ENCODE peak calls at places on chromosomes 1 and 21, in five cellular contexts. One of them, this sample, is unnamed.

GRCh38 chr1:226633541-226634155 is 85.1 kb downstream of the STUM start:
- DNase-seq in substantia nigra: no peak
- DNase-seq in neuronal stem cell: no peak
- DNase-seq in A549: no peak
- DNase-seq in CD4-positive, CD25-positive, alpha-beta regulatory T cell: no peak
- DNase-seq in this sample: no peak

GRCh38 chr1:61043010-61043820 is 39.1 kb upstream of the NFIA start:
- DNase-seq in substantia nigra: peak
- DNase-seq in neuronal stem cell: peak
- DNase-seq in A549: peak
- DNase-seq in CD4-positive, CD25-positive, alpha-beta regulatory T cell: peak
- DNase-seq in this sample: peak

GRCh38 chr1:118821801-118822200 is 166.3 kb downstream of the TBX15 start:
- DNase-seq in substantia nigra: no peak
- DNase-seq in neuronal stem cell: no peak
- DNase-seq in A549: no peak
- DNase-seq in CD4-positive, CD25-positive, alpha-beta regulatory T cell: no peak
- DNase-seq in this sample: no peak

GRCh38 chr21:31476551-31477120 is 132.6 kb upstream of the TIAM1 start:
- DNase-seq in substantia nigra: no peak
- DNase-seq in neuronal stem cell: no peak
- DNase-seq in A549: peak
- DNase-seq in CD4-positive, CD25-positive, alpha-beta regulatory T cell: no peak
- DNase-seq in this sample: no peak

GRCh38 chr1:100881687-100882086 is 13.0 kb downstream of the EXTL2 start:
- DNase-seq in substantia nigra: no peak
- DNase-seq in neuronal stem cell: no peak
- DNase-seq in A549: no peak
- DNase-seq in CD4-positive, CD25-positive, alpha-beta regulatory T cell: no peak
- DNase-seq in this sample: no peak

GRCh38 chr21:37032877-37033471 is 26.5 kb downstream of the RIPPLY3 start:
- DNase-seq in substantia nigra: no peak
- DNase-seq in neuronal stem cell: no peak
- DNase-seq in A549: peak
- DNase-seq in CD4-positive, CD25-positive, alpha-beta regulatory T cell: no peak
- DNase-seq in this sample: no peak

GRCh38 chr1:208045410-208046252 is 134.7 kb upstream of the CD34 start:
- DNase-seq in substantia nigra: no peak
- DNase-seq in neuronal stem cell: no peak
- DNase-seq in A549: peak
- DNase-seq in CD4-positive, CD25-positive, alpha-beta regulatory T cell: no peak
- DNase-seq in this sample: no peak

GRCh38 chr1:33814166-33814565 is 49.7 kb upstream of the HMGB4 start:
- DNase-seq in substantia nigra: no peak
- DNase-seq in neuronal stem cell: no peak
- DNase-seq in A549: no peak
- DNase-seq in CD4-positive, CD25-positive, alpha-beta regulatory T cell: no peak
- DNase-seq in this sample: no peak

GRCh38 chr1:27591622-27592021 is 12.3 kb downstream of the AHDC1 start:
- DNase-seq in substantia nigra: no peak
- DNase-seq in neuronal stem cell: no peak
- DNase-seq in A549: no peak
- DNase-seq in CD4-positive, CD25-positive, alpha-beta regulatory T cell: no peak
- DNase-seq in this sample: no peak

GRCh38 chr1:29388884-29389283 is 152.6 kb downstream of the PTPRU start:
- DNase-seq in substantia nigra: no peak
- DNase-seq in neuronal stem cell: no peak
- DNase-seq in A549: no peak
- DNase-seq in CD4-positive, CD25-positive, alpha-beta regulatory T cell: no peak
- DNase-seq in this sample: no peak

GRCh38 chr1:180123463-180123936 is 31.2 kb upstream of the QSOX1 start:
- DNase-seq in substantia nigra: no peak
- DNase-seq in neuronal stem cell: no peak
- DNase-seq in A549: no peak
- DNase-seq in CD4-positive, CD25-positive, alpha-beta regulatory T cell: no peak
- DNase-seq in this sample: no peak

GRCh38 chr1:46413596-46413985 is 19.5 kb downstream of the FAAH start:
- DNase-seq in substantia nigra: no peak
- DNase-seq in neuronal stem cell: no peak
- DNase-seq in A549: peak
- DNase-seq in CD4-positive, CD25-positive, alpha-beta regulatory T cell: no peak
- DNase-seq in this sample: no peak

GRCh38 chr21:17491716-17492414 is 21.0 kb upstream of the CXADR start:
- DNase-seq in substantia nigra: no peak
- DNase-seq in neuronal stem cell: no peak
- DNase-seq in A549: peak
- DNase-seq in CD4-positive, CD25-positive, alpha-beta regulatory T cell: no peak
- DNase-seq in this sample: no peak

GRCh38 chr1:167628754-167629515 is 1.1 kb upstream of the RCSD1 start:
- DNase-seq in substantia nigra: no peak
- DNase-seq in neuronal stem cell: no peak
- DNase-seq in A549: no peak
- DNase-seq in CD4-positive, CD25-positive, alpha-beta regulatory T cell: no peak
- DNase-seq in this sample: no peak

GRCh38 chr1:2861143-2861987 is 59.9 kb upstream of the TTC34 start:
- DNase-seq in substantia nigra: no peak
- DNase-seq in neuronal stem cell: no peak
- DNase-seq in A549: no peak
- DNase-seq in CD4-positive, CD25-positive, alpha-beta regulatory T cell: no peak
- DNase-seq in this sample: no peak

GRCh38 chr21:45892156-45892919 is 89.2 kb upstream of the COL6A1 start:
- DNase-seq in substantia nigra: no peak
- DNase-seq in neuronal stem cell: no peak
- DNase-seq in A549: no peak
- DNase-seq in CD4-positive, CD25-positive, alpha-beta regulatory T cell: peak
- DNase-seq in this sample: no peak

GRCh38 chr1:10787274-10787673 is 9.2 kb downstream of the CASZ1 start:
- DNase-seq in substantia nigra: no peak
- DNase-seq in neuronal stem cell: no peak
- DNase-seq in A549: no peak
- DNase-seq in CD4-positive, CD25-positive, alpha-beta regulatory T cell: no peak
- DNase-seq in this sample: no peak

GRCh38 chr1:10788592-10789006 is 7.8 kb downstream of the CASZ1 start:
- DNase-seq in substantia nigra: peak
- DNase-seq in neuronal stem cell: no peak
- DNase-seq in A549: peak
- DNase-seq in CD4-positive, CD25-positive, alpha-beta regulatory T cell: no peak
- DNase-seq in this sample: peak

GRCh38 chr1:10790155-10790707 is 6.2 kb downstream of the CASZ1 start:
- DNase-seq in substantia nigra: no peak
- DNase-seq in neuronal stem cell: no peak
- DNase-seq in A549: no peak
- DNase-seq in CD4-positive, CD25-positive, alpha-beta regulatory T cell: no peak
- DNase-seq in this sample: no peak

GRCh38 chr1:10791117-10791951 is 5.1 kb downstream of the CASZ1 start:
- DNase-seq in substantia nigra: no peak
- DNase-seq in neuronal stem cell: no peak
- DNase-seq in A549: no peak
- DNase-seq in CD4-positive, CD25-positive, alpha-beta regulatory T cell: no peak
- DNase-seq in this sample: no peak

DNA sequence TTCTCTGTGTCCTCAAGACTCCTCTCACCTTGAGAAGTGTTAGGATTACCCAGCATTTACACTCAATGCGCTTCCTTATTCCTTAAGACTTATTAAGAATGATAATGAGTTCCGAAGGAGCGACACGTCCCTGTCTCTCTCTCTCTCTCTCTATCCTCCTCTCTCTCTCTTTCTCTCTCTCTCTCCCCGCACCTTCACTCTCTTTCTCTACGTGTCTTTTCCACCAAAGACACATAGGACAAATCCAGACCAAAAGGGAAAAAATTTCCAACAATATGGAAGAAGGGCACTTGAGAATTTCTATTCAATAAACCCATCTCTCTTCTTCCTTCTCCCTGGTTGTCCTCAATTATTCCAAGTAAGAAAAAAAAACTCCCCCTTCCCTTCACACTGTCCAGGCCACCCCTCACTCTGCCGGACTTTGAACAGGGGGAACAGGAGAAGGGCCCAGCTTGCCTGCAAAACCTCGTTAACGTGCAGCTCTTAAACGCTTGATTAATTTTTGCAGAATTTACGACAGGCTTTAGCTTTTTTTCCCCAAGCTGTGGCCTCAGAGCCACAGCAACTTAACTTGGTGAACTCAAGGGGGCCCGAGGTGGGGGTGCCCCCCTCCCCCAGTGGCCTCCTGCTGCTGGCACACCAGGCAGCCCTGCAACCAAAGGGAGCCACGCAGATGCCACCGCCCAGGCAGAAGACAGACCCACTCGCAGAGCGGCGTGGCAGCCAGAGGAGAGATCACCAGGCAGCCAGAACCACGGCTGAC is 6.9 kb downstream of the CASZ1 start:
- DNase-seq in substantia nigra: no peak
- DNase-seq in neuronal stem cell: no peak
- DNase-seq in A549: no peak
- DNase-seq in CD4-positive, CD25-positive, alpha-beta regulatory T cell: no peak
- DNase-seq in this sample: no peak
- H3K27ac ChIP-seq in substantia nigra: no peak
- H3K27ac ChIP-seq in neuronal stem cell: peak
- H3K27ac ChIP-seq in A549: no peak
- H3K27ac ChIP-seq in CD4-positive, CD25-positive, alpha-beta regulatory T cell: no peak
- H3K27ac ChIP-seq in this sample: no peak

GRCh38 chr1:5829414-5829813 is 162.8 kb downstream of the NPHP4 start:
- DNase-seq in substantia nigra: no peak
- DNase-seq in neuronal stem cell: no peak
- DNase-seq in A549: no peak
- DNase-seq in CD4-positive, CD25-positive, alpha-beta regulatory T cell: no peak
- DNase-seq in this sample: no peak

GRCh38 chr1:5833911-5834310 is 158.3 kb downstream of the NPHP4 start:
- DNase-seq in substantia nigra: no peak
- DNase-seq in neuronal stem cell: no peak
- DNase-seq in A549: no peak
- DNase-seq in CD4-positive, CD25-positive, alpha-beta regulatory T cell: no peak
- DNase-seq in this sample: no peak

GRCh38 chr1:5830771-5831599 is 161.2 kb downstream of the NPHP4 start:
- DNase-seq in substantia nigra: no peak
- DNase-seq in neuronal stem cell: peak
- DNase-seq in A549: no peak
- DNase-seq in CD4-positive, CD25-positive, alpha-beta regulatory T cell: no peak
- DNase-seq in this sample: no peak

GRCh38 chr1:5832916-5833895 is 159.0 kb downstream of the NPHP4 start:
- DNase-seq in substantia nigra: no peak
- DNase-seq in neuronal stem cell: no peak
- DNase-seq in A549: no peak
- DNase-seq in CD4-positive, CD25-positive, alpha-beta regulatory T cell: no peak
- DNase-seq in this sample: no peak

DNA sequence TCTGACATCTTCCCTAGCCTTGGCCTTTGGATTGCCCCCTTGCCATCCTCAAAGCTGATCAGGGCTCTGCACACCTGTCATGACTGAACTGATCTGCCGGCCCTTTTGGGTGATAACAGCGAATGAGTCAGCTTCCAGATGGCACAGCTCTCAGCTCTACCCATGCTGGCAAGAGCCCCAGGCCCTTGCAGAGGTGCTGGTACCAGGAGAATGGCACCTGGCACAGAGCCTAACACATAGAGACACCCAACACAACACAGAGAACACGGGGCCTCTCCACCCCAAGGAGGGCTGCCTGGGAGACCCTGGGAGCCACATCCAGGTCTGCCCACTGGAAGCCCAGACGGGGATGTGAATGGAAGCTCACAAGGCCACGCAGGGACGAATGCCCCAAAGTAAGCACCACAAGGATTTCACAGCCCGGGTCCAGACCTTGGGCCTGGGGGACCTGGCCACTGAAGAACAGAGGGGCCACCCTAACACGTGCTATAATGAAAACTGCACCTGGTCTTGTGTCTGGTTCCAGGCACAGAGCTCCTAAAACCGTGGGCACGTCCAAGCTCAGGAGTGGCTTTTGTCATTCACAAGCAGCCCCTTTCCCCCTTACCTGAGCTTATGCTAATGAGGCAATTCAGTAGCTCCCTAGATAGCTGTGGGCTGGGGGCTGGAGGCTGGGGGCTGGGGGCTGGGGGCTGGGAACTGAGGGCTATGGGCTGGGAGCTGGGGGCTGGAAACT is 160.5 kb downstream of the NPHP4 start:
- DNase-seq in substantia nigra: no peak
- DNase-seq in neuronal stem cell: no peak
- DNase-seq in A549: no peak
- DNase-seq in CD4-positive, CD25-positive, alpha-beta regulatory T cell: no peak
- DNase-seq in this sample: no peak
- H3K27ac ChIP-seq in substantia nigra: no peak
- H3K27ac ChIP-seq in neuronal stem cell: no peak
- H3K27ac ChIP-seq in A549: no peak
- H3K27ac ChIP-seq in CD4-positive, CD25-positive, alpha-beta regulatory T cell: no peak
- H3K27ac ChIP-seq in this sample: no peak

DNA sequence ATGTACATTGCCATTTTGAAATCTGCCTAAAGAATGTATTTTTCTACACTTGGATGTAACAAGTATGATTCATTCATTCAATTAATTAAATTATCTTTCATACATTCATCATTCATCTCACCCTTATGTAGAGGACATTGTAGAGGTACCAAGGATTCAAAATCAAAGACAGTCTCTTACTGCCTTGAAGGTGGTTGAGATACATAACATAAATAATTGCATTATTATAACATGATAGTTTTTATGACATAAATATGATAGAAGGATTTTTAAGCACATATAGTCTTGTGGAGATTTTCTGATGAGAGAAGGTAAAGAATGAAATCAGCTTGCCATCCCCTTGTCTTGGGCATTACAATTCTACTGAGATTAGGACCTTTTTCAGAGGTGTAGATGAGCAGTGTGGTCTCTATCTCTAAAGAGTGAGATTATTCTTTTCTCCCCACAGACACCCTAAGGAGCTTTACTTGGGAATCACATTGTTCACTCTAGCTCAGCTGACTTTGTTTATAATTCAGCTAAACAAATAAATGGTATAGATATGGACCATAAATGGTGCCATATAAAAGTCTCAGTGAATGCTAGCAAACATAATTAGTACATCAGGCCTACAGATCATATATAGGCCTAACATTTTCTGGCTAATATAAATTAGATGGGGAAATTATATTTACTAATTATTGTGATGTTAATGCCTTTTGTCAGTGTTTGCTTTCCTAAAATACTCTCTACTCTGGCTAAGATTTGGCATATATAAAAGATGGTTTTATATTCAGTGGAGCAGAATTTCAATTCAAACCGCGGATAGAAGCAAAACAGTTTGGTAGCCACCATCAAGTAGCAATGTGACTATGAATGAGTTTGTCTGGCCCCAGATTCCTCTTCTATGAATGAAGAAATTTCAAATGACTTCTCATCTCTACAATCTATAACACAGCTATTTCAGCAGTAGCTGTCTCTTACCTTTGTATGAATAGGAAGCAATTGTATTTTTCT is 1.9 kb downstream of the RGS1 start:
- DNase-seq in substantia nigra: no peak
- DNase-seq in neuronal stem cell: no peak
- DNase-seq in A549: no peak
- DNase-seq in CD4-positive, CD25-positive, alpha-beta regulatory T cell: peak
- DNase-seq in this sample: no peak
- H3K27ac ChIP-seq in substantia nigra: no peak
- H3K27ac ChIP-seq in neuronal stem cell: no peak
- H3K27ac ChIP-seq in A549: no peak
- H3K27ac ChIP-seq in CD4-positive, CD25-positive, alpha-beta regulatory T cell: peak
- H3K27ac ChIP-seq in this sample: no peak

DNA sequence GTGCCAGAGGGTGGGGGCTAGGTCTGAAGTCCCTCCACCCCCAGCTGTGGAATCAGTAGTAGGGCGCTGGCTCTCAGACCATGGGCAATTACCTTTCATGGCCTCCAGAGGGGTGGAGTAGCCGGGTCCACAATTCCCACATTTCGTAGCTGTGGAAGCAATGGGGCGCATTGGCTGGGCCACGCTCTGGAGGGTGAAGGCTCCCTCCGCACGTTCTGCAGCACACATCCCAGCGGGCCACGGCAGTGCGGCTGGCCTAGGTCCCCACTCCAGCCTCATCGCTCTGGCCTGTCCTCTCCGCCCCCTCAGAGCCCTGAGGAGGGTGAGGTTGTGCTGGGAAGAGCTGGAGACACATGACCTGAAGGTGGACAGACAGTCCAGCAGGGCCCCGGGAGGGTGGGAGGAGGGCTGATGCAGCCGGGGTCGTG is 2.9 kb downstream of the SELENBP1 start:
- DNase-seq in substantia nigra: no peak
- DNase-seq in neuronal stem cell: no peak
- DNase-seq in A549: no peak
- DNase-seq in CD4-positive, CD25-positive, alpha-beta regulatory T cell: no peak
- DNase-seq in this sample: no peak
- H3K27ac ChIP-seq in substantia nigra: no peak
- H3K27ac ChIP-seq in neuronal stem cell: no peak
- H3K27ac ChIP-seq in A549: peak
- H3K27ac ChIP-seq in CD4-positive, CD25-positive, alpha-beta regulatory T cell: no peak
- H3K27ac ChIP-seq in this sample: no peak

This sample was measured in caudate nucleus.